ENCODE peak calls at places on chromosome 9, in ten cellular contexts. One of them, this sample, is unnamed.

GRCh38 chr9:28471261-28471660 is 898.0 kb upstream of the C9orf72 start:
- DNase-seq in H1: no peak
- DNase-seq in IMR-90: no peak
- DNase-seq in tibial nerve: no peak
- DNase-seq in RWPE2: no peak
- DNase-seq in A673: peak; percentile 5
- DNase-seq in OCI-LY7: no peak
- DNase-seq in cardiac muscle cell: no peak
- DNase-seq in heart left ventricle: no peak
- DNase-seq in fibroblast of lung: no peak
- DNase-seq in this sample: no peak

GRCh38 chr9:125591245-125591644 is 115.8 kb downstream of the MAPKAP1 start:
- DNase-seq in H1: no peak
- DNase-seq in fibroblast of lung: no peak
- DNase-seq in heart left ventricle: no peak
- DNase-seq in IMR-90: no peak
- DNase-seq in cardiac muscle cell: no peak
- DNase-seq in tibial nerve: no peak
- DNase-seq in RWPE2: no peak
- DNase-seq in A673: no peak
- DNase-seq in OCI-LY7: no peak
- DNase-seq in this sample: no peak

GRCh38 chr9:90517103-90517502 is 125.5 kb downstream of the DIRAS2 start:
- DNase-seq in cardiac muscle cell: no peak
- DNase-seq in H1: no peak
- DNase-seq in fibroblast of lung: no peak
- DNase-seq in tibial nerve: no peak
- DNase-seq in heart left ventricle: no peak
- DNase-seq in OCI-LY7: no peak
- DNase-seq in RWPE2: no peak
- DNase-seq in IMR-90: no peak
- DNase-seq in A673: no peak
- DNase-seq in this sample: no peak

GRCh38 chr9:110744753-110745522 is 76.3 kb downstream of the MUSK start:
- DNase-seq in cardiac muscle cell: peak; percentile 96
- DNase-seq in OCI-LY7: no peak
- DNase-seq in heart left ventricle: no peak
- DNase-seq in A673: peak; percentile 72
- DNase-seq in H1: no peak
- DNase-seq in RWPE2: peak; percentile 76
- DNase-seq in fibroblast of lung: peak; percentile 98
- DNase-seq in IMR-90: peak; percentile 98
- DNase-seq in tibial nerve: peak; percentile 25
- DNase-seq in this sample: peak; percentile 98

GRCh38 chr9:84670801-84671153 is 1.2 kb downstream of the NTRK2 start:
- DNase-seq in RWPE2: no peak
- DNase-seq in H1: no peak
- DNase-seq in tibial nerve: no peak
- DNase-seq in fibroblast of lung: no peak
- DNase-seq in IMR-90: no peak
- DNase-seq in heart left ventricle: no peak
- DNase-seq in OCI-LY7: no peak
- DNase-seq in cardiac muscle cell: no peak
- DNase-seq in A673: no peak
- DNase-seq in this sample: no peak

GRCh38 chr9:136582977-136583735 is 37.3 kb upstream of the NOTCH1 start:
- DNase-seq in cardiac muscle cell: no peak
- DNase-seq in A673: no peak
- DNase-seq in RWPE2: no peak
- DNase-seq in tibial nerve: no peak
- DNase-seq in fibroblast of lung: no peak
- DNase-seq in OCI-LY7: no peak
- DNase-seq in heart left ventricle: no peak
- DNase-seq in H1: no peak
- DNase-seq in IMR-90: no peak
- DNase-seq in this sample: no peak

GRCh38 chr9:124553738-124554137 is 46.5 kb upstream of the NR5A1 start:
- DNase-seq in A673: no peak
- DNase-seq in H1: no peak
- DNase-seq in fibroblast of lung: peak; percentile 97
- DNase-seq in tibial nerve: no peak
- DNase-seq in IMR-90: peak; percentile 94
- DNase-seq in cardiac muscle cell: peak; percentile 48
- DNase-seq in RWPE2: no peak
- DNase-seq in OCI-LY7: no peak
- DNase-seq in heart left ventricle: no peak
- DNase-seq in this sample: peak; percentile 96

GRCh38 chr9:6805532-6805931 is 47.8 kb downstream of the KDM4C start:
- DNase-seq in cardiac muscle cell: peak; percentile 55
- DNase-seq in OCI-LY7: no peak
- DNase-seq in A673: no peak
- DNase-seq in fibroblast of lung: peak; percentile 59
- DNase-seq in tibial nerve: no peak
- DNase-seq in heart left ventricle: peak; percentile 29
- DNase-seq in RWPE2: no peak
- DNase-seq in IMR-90: peak; percentile 80
- DNase-seq in H1: no peak
- DNase-seq in this sample: peak; percentile 49

DNA sequence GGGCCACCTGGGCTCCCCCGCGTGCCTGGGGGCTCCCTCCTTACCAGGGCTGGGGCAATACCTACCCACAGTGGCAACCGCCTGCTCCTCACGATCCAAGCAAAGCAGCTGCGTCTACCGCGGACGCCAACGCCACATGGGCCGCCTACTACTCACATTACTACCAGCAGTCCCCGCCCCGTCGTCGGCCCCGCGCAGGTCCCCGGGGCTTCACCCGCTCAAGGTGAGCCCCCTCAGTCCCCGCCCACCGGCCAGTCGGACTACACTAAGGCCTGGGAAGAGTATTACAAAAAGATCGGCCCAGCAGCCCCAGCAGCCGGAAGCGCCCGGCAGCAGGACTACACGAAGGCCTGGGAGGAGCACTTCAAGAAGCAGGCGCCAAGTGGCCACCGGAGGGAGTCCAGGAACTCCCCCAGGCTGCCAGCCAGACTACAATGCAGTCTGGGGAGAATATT is 106.0 kb upstream of the MTAP start:
- DNase-seq in tibial nerve: no peak
- DNase-seq in cardiac muscle cell: peak; percentile 77
- DNase-seq in heart left ventricle: no peak
- DNase-seq in A673: peak; percentile 31
- DNase-seq in OCI-LY7: peak; percentile 4
- DNase-seq in IMR-90: no peak
- DNase-seq in fibroblast of lung: no peak
- DNase-seq in RWPE2: no peak
- DNase-seq in H1: peak; percentile 59
- DNase-seq in this sample: no peak
- TF ChIP-seq CTCF in tibial nerve: no peak
- TF ChIP-seq CTCF in cardiac muscle cell: peak; percentile 27
- TF ChIP-seq CTCF in heart left ventricle: no peak
- TF ChIP-seq CTCF in A673: no peak
- TF ChIP-seq CTCF in OCI-LY7: no peak
- TF ChIP-seq CTCF in IMR-90: peak; percentile 18
- TF ChIP-seq CTCF in fibroblast of lung: no peak
- TF ChIP-seq CTCF in RWPE2: peak; percentile 5
- TF ChIP-seq CTCF in H1: peak; percentile 45
- TF ChIP-seq CTCF in this sample: no peak

DNA sequence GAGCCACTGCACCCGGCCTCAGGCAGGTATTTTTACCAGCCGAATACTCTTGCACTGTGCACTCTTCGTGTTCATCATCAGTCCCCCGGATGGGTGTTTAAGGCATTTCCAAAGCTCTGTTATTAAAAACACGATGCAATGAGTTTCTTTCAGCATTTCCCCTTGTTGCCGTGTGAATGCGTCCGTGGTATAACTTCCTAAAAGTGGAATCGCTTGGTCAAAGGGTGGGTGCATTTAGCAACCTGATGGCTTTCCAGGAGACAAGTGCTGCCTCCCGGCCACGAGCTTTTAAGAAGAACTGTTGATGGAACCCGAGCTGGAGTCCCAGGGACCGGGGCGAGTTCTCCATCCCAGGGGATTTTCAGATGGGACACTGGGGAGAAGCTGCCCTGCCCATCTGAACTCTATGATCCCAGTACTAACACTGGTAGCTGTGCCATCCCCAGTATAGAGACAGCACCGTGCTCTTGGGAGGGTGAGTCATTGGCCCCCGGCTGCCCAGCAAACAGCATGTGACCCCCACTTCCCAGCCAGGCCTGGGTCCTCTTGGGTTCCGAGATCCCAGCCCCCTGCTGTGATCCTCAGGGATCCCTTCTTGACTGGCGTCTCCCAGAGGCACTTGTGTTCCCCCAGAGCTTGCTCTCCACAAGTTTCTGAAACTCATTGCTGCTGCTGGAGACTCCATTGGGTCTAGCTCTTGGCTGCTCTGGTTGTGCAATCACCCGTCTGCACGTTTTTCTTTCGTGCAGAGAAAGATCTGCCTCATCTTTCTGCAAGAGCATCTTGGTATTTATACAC is 169.5 kb upstream of the IER5L start:
- DNase-seq in tibial nerve: no peak
- DNase-seq in A673: no peak
- DNase-seq in RWPE2: no peak
- DNase-seq in cardiac muscle cell: peak; percentile 75
- DNase-seq in OCI-LY7: no peak
- DNase-seq in IMR-90: peak; percentile 36
- DNase-seq in fibroblast of lung: no peak
- DNase-seq in H1: no peak
- DNase-seq in heart left ventricle: no peak
- DNase-seq in this sample: no peak
- H3K27ac ChIP-seq in tibial nerve: no peak overlapping the region
- H3K27ac ChIP-seq in A673: no peak overlapping the region
- H3K27ac ChIP-seq in RWPE2: no peak overlapping the region
- H3K27ac ChIP-seq in cardiac muscle cell: no peak overlapping the region
- H3K27ac ChIP-seq in OCI-LY7: no peak overlapping the region
- H3K27ac ChIP-seq in IMR-90: no peak overlapping the region
- H3K27ac ChIP-seq in fibroblast of lung: no peak overlapping the region
- H3K27ac ChIP-seq in H1: no peak overlapping the region
- H3K27ac ChIP-seq in heart left ventricle: no peak overlapping the region
- H3K27ac ChIP-seq in this sample: no peak overlapping the region

GRCh38 chr9:29741169-29741568 is 2167.9 kb upstream of the C9orf72 start:
- DNase-seq in IMR-90: no peak
- DNase-seq in OCI-LY7: no peak
- DNase-seq in RWPE2: no peak
- DNase-seq in A673: no peak
- DNase-seq in heart left ventricle: no peak
- DNase-seq in tibial nerve: no peak
- DNase-seq in fibroblast of lung: no peak
- DNase-seq in H1: no peak
- DNase-seq in cardiac muscle cell: no peak
- DNase-seq in this sample: no peak

DNA sequence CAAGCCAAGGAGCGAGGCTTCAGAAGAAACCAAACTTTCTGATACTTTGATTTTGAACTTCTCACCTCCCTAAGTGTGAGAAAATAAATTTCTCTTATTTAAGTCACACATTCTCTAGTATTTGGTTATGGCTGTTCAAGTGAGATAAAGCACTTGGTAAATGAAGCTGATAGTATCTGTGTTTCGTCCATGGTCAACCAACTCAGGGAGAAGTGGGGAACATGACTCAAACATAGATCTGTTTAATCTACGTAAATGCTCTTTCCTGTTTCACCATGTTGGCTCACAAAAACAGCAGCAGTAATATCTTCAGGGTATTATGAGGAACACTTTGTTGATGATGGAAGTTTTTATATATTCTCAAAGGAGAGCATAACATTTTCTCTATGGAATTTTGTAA is 2167.2 kb upstream of the C9orf72 start:
- DNase-seq in H1: no peak
- DNase-seq in fibroblast of lung: no peak
- DNase-seq in RWPE2: no peak
- DNase-seq in cardiac muscle cell: no peak
- DNase-seq in tibial nerve: no peak
- DNase-seq in IMR-90: no peak
- DNase-seq in heart left ventricle: no peak
- DNase-seq in A673: no peak
- DNase-seq in OCI-LY7: no peak
- DNase-seq in this sample: no peak
- H3K4me3 ChIP-seq in H1: no peak overlapping the region
- H3K4me3 ChIP-seq in fibroblast of lung: no peak overlapping the region
- H3K4me3 ChIP-seq in RWPE2: no peak overlapping the region
- H3K4me3 ChIP-seq in cardiac muscle cell: no peak overlapping the region
- H3K4me3 ChIP-seq in tibial nerve: no peak overlapping the region
- H3K4me3 ChIP-seq in IMR-90: no peak overlapping the region
- H3K4me3 ChIP-seq in heart left ventricle: no peak overlapping the region
- H3K4me3 ChIP-seq in A673: no peak overlapping the region
- H3K4me3 ChIP-seq in OCI-LY7: no peak overlapping the region
- H3K4me3 ChIP-seq in this sample: no peak overlapping the region

GRCh38 chr9:23324511-23324910 is 501.5 kb downstream of the ELAVL2 start:
- DNase-seq in RWPE2: no peak
- DNase-seq in IMR-90: no peak
- DNase-seq in tibial nerve: no peak
- DNase-seq in fibroblast of lung: no peak
- DNase-seq in cardiac muscle cell: no peak
- DNase-seq in OCI-LY7: no peak
- DNase-seq in heart left ventricle: no peak
- DNase-seq in H1: no peak
- DNase-seq in A673: no peak
- DNase-seq in this sample: no peak

GRCh38 chr9:23321049-23321448 is 505.0 kb downstream of the ELAVL2 start:
- DNase-seq in cardiac muscle cell: no peak
- DNase-seq in RWPE2: no peak
- DNase-seq in H1: no peak
- DNase-seq in heart left ventricle: no peak
- DNase-seq in A673: no peak
- DNase-seq in tibial nerve: no peak
- DNase-seq in OCI-LY7: no peak
- DNase-seq in IMR-90: no peak
- DNase-seq in fibroblast of lung: no peak
- DNase-seq in this sample: no peak

GRCh38 chr9:23326597-23326996 is 499.4 kb downstream of the ELAVL2 start:
- DNase-seq in IMR-90: no peak
- DNase-seq in heart left ventricle: no peak
- DNase-seq in fibroblast of lung: no peak
- DNase-seq in A673: no peak
- DNase-seq in cardiac muscle cell: no peak
- DNase-seq in H1: no peak
- DNase-seq in OCI-LY7: no peak
- DNase-seq in tibial nerve: no peak
- DNase-seq in RWPE2: no peak
- DNase-seq in this sample: no peak

GRCh38 chr9:23319092-23319491 is 506.9 kb downstream of the ELAVL2 start:
- DNase-seq in H1: no peak
- DNase-seq in OCI-LY7: no peak
- DNase-seq in heart left ventricle: no peak
- DNase-seq in IMR-90: no peak
- DNase-seq in fibroblast of lung: no peak
- DNase-seq in A673: no peak
- DNase-seq in cardiac muscle cell: no peak
- DNase-seq in tibial nerve: no peak
- DNase-seq in RWPE2: no peak
- DNase-seq in this sample: no peak

DNA sequence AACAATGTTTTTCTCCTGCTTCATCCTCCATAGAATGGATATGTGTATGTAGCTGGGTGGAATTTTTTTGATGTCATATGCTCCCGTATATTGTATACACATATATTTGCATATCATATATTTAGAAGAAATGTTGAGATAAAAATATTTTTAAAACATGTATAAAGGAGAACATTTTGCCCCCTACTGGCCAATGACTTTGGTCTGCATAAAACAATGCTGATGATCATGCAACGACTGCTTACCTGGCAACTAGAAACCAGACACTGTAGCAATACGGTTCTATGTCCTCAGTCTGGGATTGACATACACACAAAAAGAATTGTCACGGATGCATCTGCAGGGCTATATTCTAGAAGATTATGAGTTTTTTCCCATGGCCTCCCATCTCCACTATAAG is 503.6 kb downstream of the ELAVL2 start:
- DNase-seq in fibroblast of lung: no peak
- DNase-seq in H1: no peak
- DNase-seq in OCI-LY7: peak; percentile 3
- DNase-seq in A673: no peak
- DNase-seq in RWPE2: no peak
- DNase-seq in IMR-90: peak; percentile 0
- DNase-seq in heart left ventricle: no peak
- DNase-seq in tibial nerve: no peak
- DNase-seq in cardiac muscle cell: no peak
- DNase-seq in this sample: no peak
- TF ChIP-seq CTCF in fibroblast of lung: peak; percentile 3
- TF ChIP-seq CTCF in H1: peak; percentile 40
- TF ChIP-seq CTCF in OCI-LY7: peak; percentile 54
- TF ChIP-seq CTCF in A673: no peak
- TF ChIP-seq CTCF in RWPE2: peak; percentile 57
- TF ChIP-seq CTCF in IMR-90: peak; percentile 37
- TF ChIP-seq CTCF in heart left ventricle: no peak
- TF ChIP-seq CTCF in tibial nerve: no peak
- TF ChIP-seq CTCF in cardiac muscle cell: no peak
- TF ChIP-seq CTCF in this sample: peak; percentile 42

This sample was measured in astrocyte.